ENCODE peak calls at places on chromosomes 6 and 20, in four cellular contexts. F, I, G and E are unnamed samples.
A peak's percentile ranks its signal among the peaks of the same experiment; 100 is the strongest.

GRCh38 chr20:8608470-8608869 is 460.4 kb upstream of the PLCB4 start:
- DNase-seq in G (no peak), I (no peak), F (no peak), E (no peak)

GRCh38 chr20:34708621-34709043 is 4.5 kb downstream of the TP53INP2 start:
- DNase-seq in F (peak; percentile 37), I (peak; percentile 65), G (peak; percentile 48), E (peak; percentile 70)

GRCh38 chr20:18989736-18990474 is 176.3 kb downstream of the SCP2D1 start:
- DNase-seq in G (no peak), I (no peak), F (no peak), E (no peak)

GRCh38 chr6:11439017-11439420 is 98.5 kb upstream of the TMEM170B start:
- DNase-seq in I (no peak), G (no peak), F (no peak), E (no peak)

GRCh38 chr6:127879685-127880084 is 21.2 kb downstream of the THEMIS start:
- DNase-seq in G (no peak), I (no peak), F (no peak), E (no peak)

GRCh38 chr6:43768983-43769525 is 957 bp upstream of the VEGFA start:
- DNase-seq in G (no peak), F (no peak), I (no peak), E (no peak)

GRCh38 chr6:25307805-25308494 is 28.8 kb downstream of the CARMIL1 start:
- DNase-seq in G (no peak), F (no peak), I (no peak), E (no peak)

GRCh38 chr6:15561447-15562199 is 101.2 kb downstream of the DTNBP1 start:
- DNase-seq in G (no peak), F (no peak), I (no peak), E (no peak)

GRCh38 chr6:42929928-42930360 is 664 bp downstream of the CNPY3 start:
- DNase-seq in I (peak; percentile 89), F (peak; percentile 43), G (peak; percentile 32), E (peak; percentile 84)

GRCh38 chr6:5205877-5206840 is 54.6 kb downstream of the LYRM4 start:
- DNase-seq in I (no peak), G (peak; percentile 38), F (no peak), E (no peak)

GRCh38 chr20:38387953-38388352 is 41.7 kb downstream of the LBP start:
- DNase-seq in I (no peak), F (no peak), G (no peak), E (no peak)

GRCh38 chr6:11584264-11584663 is 46.7 kb downstream of the TMEM170B start:
- DNase-seq in G (no peak), F (no peak), I (no peak), E (no peak)

GRCh38 chr6:1001655-1002349 is 308.9 kb upstream of the EXOC2 start:
- DNase-seq in F (no peak), G (no peak), I (no peak), E (peak; percentile 75)

GRCh38 chr20:32483351-32484220 is 101.5 kb downstream of the NOL4L start:
- DNase-seq in F (peak; percentile 57), I (no peak), G (peak; percentile 84), E (peak; percentile 68)
- TF ChIP-seq CTCF in F (no peak), I (no peak), G (no peak), E (no peak)

GRCh38 chr6:89492025-89492640 is 59.2 kb downstream of the ANKRD6 start:
- DNase-seq in F (no peak), I (no peak), G (no peak), E (no peak)

GRCh38 chr6:89495961-89496535 is 63.1 kb downstream of the ANKRD6 start:
- DNase-seq in G (no peak), F (no peak), I (no peak), E (no peak)

GRCh38 chr6:89488438-89488837 is 55.5 kb downstream of the ANKRD6 start:
- DNase-seq in F (no peak), G (no peak), I (no peak), E (no peak)

GRCh38 chr6:89489078-89489477 is 56.1 kb downstream of the ANKRD6 start:
- DNase-seq in I (no peak), F (no peak), G (no peak), E (no peak)

GRCh38 chr6:89494131-89494793 is 61.3 kb downstream of the ANKRD6 start:
- DNase-seq in F (no peak), I (no peak), G (no peak), E (peak; percentile 11)
- TF ChIP-seq CTCF in F (no peak), I (no peak), G (no peak), E (no peak)

GRCh38 chr20:45392733-45393132 is 14.6 kb upstream of the TP53TG5 start:
- DNase-seq in G (no peak), F (no peak), I (no peak), E (no peak)
- TF ChIP-seq CTCF in G (no peak), F (no peak), I (no peak), E (no peak)

GRCh38 chr6:112879920-112880413 is 532.8 kb downstream of the RFPL4B start:
- DNase-seq in I (no peak), G (peak; percentile 49), F (no peak), E (no peak)
- TF ChIP-seq CTCF in I (no peak), G (no peak), F (no peak), E (peak; percentile 2)

GRCh38 chr6:13554929-13555333 is 19.5 kb upstream of the SIRT5 start:
- DNase-seq in G (no peak), F (no peak), I (no peak), E (no peak)
- TF ChIP-seq CTCF in G (no peak), F (no peak), I (no peak), E (no peak)